ENCODE peak calls at places on chromosome 21, in six cellular contexts. One of them, this sample, is unnamed.

GRCh38 chr21:38263493-38263892 is 6.7 kb downstream of the KCNJ15 start:
- DNase-seq in colonic mucosa: no peak
- DNase-seq in activated T-cell treated with anti-CD3 and anti-CD28 coated beads, Interleukin-2, amount 50 U/mL, for 72 hours: no peak
- DNase-seq in stimulated activated CD4-positive, alpha-beta T cell treated with anti-CD3 and anti-CD28 coated beads, Interleukin-15, amount 100 ng/mL, for 24 hours: no peak
- DNase-seq in AML-193: no peak
- DNase-seq in C1 segment of cervical spinal cord: no peak
- DNase-seq in this sample: no peak

GRCh38 chr21:41438425-41439113 is 12.5 kb downstream of the MX1 start:
- DNase-seq in AML-193: no peak
- DNase-seq in C1 segment of cervical spinal cord: no peak
- DNase-seq in stimulated activated CD4-positive, alpha-beta T cell treated with anti-CD3 and anti-CD28 coated beads, Interleukin-15, amount 100 ng/mL, for 24 hours: no peak
- DNase-seq in colonic mucosa: no peak
- DNase-seq in activated T-cell treated with anti-CD3 and anti-CD28 coated beads, Interleukin-2, amount 50 U/mL, for 72 hours: no peak
- DNase-seq in this sample: no peak

GRCh38 chr21:42561742-42562141 is 48.1 kb downstream of the SLC37A1 start:
- DNase-seq in AML-193: no peak
- DNase-seq in activated T-cell treated with anti-CD3 and anti-CD28 coated beads, Interleukin-2, amount 50 U/mL, for 72 hours: no peak
- DNase-seq in C1 segment of cervical spinal cord: no peak
- DNase-seq in stimulated activated CD4-positive, alpha-beta T cell treated with anti-CD3 and anti-CD28 coated beads, Interleukin-15, amount 100 ng/mL, for 24 hours: no peak
- DNase-seq in colonic mucosa: peak
- DNase-seq in this sample: no peak

GRCh38 chr21:40160911-40161310 is 293.7 kb downstream of the PCP4 start:
- DNase-seq in colonic mucosa: no peak
- DNase-seq in AML-193: no peak
- DNase-seq in C1 segment of cervical spinal cord: no peak
- DNase-seq in stimulated activated CD4-positive, alpha-beta T cell treated with anti-CD3 and anti-CD28 coated beads, Interleukin-15, amount 100 ng/mL, for 24 hours: no peak
- DNase-seq in activated T-cell treated with anti-CD3 and anti-CD28 coated beads, Interleukin-2, amount 50 U/mL, for 72 hours: no peak
- DNase-seq in this sample: no peak

GRCh38 chr21:34762761-34763160 is 94.0 kb downstream of the CLIC6 start:
- DNase-seq in stimulated activated CD4-positive, alpha-beta T cell treated with anti-CD3 and anti-CD28 coated beads, Interleukin-15, amount 100 ng/mL, for 24 hours: no peak
- DNase-seq in colonic mucosa: no peak
- DNase-seq in activated T-cell treated with anti-CD3 and anti-CD28 coated beads, Interleukin-2, amount 50 U/mL, for 72 hours: no peak
- DNase-seq in C1 segment of cervical spinal cord: no peak
- DNase-seq in AML-193: no peak
- DNase-seq in this sample: no peak

GRCh38 chr21:38774152-38774551 is 31.6 kb upstream of the ETS2 start:
- DNase-seq in activated T-cell treated with anti-CD3 and anti-CD28 coated beads, Interleukin-2, amount 50 U/mL, for 72 hours: no peak
- DNase-seq in stimulated activated CD4-positive, alpha-beta T cell treated with anti-CD3 and anti-CD28 coated beads, Interleukin-15, amount 100 ng/mL, for 24 hours: no peak
- DNase-seq in colonic mucosa: no peak
- DNase-seq in AML-193: no peak
- DNase-seq in C1 segment of cervical spinal cord: no peak
- DNase-seq in this sample: no peak

GRCh38 chr21:33801424-33802405 is 113.9 kb downstream of the ATP5PO start:
- DNase-seq in C1 segment of cervical spinal cord: no peak
- DNase-seq in activated T-cell treated with anti-CD3 and anti-CD28 coated beads, Interleukin-2, amount 50 U/mL, for 72 hours: peak
- DNase-seq in colonic mucosa: no peak
- DNase-seq in AML-193: no peak
- DNase-seq in stimulated activated CD4-positive, alpha-beta T cell treated with anti-CD3 and anti-CD28 coated beads, Interleukin-15, amount 100 ng/mL, for 24 hours: no peak
- DNase-seq in this sample: no peak

GRCh38 chr21:25984538-25984937 is 186.0 kb downstream of the APP start:
- DNase-seq in stimulated activated CD4-positive, alpha-beta T cell treated with anti-CD3 and anti-CD28 coated beads, Interleukin-15, amount 100 ng/mL, for 24 hours: no peak
- DNase-seq in AML-193: no peak
- DNase-seq in C1 segment of cervical spinal cord: no peak
- DNase-seq in colonic mucosa: no peak
- DNase-seq in activated T-cell treated with anti-CD3 and anti-CD28 coated beads, Interleukin-2, amount 50 U/mL, for 72 hours: no peak
- DNase-seq in this sample: no peak

GRCh38 chr21:25985990-25986389 is 184.6 kb downstream of the APP start:
- DNase-seq in stimulated activated CD4-positive, alpha-beta T cell treated with anti-CD3 and anti-CD28 coated beads, Interleukin-15, amount 100 ng/mL, for 24 hours: no peak
- DNase-seq in activated T-cell treated with anti-CD3 and anti-CD28 coated beads, Interleukin-2, amount 50 U/mL, for 72 hours: no peak
- DNase-seq in AML-193: no peak
- DNase-seq in colonic mucosa: no peak
- DNase-seq in C1 segment of cervical spinal cord: no peak
- DNase-seq in this sample: no peak

GRCh38 chr21:30249936-30250335 is 32.8 kb downstream of the KRTAP24-1 start:
- DNase-seq in AML-193: no peak
- DNase-seq in activated T-cell treated with anti-CD3 and anti-CD28 coated beads, Interleukin-2, amount 50 U/mL, for 72 hours: no peak
- DNase-seq in colonic mucosa: no peak
- DNase-seq in stimulated activated CD4-positive, alpha-beta T cell treated with anti-CD3 and anti-CD28 coated beads, Interleukin-15, amount 100 ng/mL, for 24 hours: no peak
- DNase-seq in C1 segment of cervical spinal cord: no peak
- DNase-seq in this sample: peak

GRCh38 chr21:26123012-26123411 is 47.6 kb downstream of the APP start:
- DNase-seq in activated T-cell treated with anti-CD3 and anti-CD28 coated beads, Interleukin-2, amount 50 U/mL, for 72 hours: no peak
- DNase-seq in colonic mucosa: no peak
- DNase-seq in AML-193: no peak
- DNase-seq in C1 segment of cervical spinal cord: no peak
- DNase-seq in stimulated activated CD4-positive, alpha-beta T cell treated with anti-CD3 and anti-CD28 coated beads, Interleukin-15, amount 100 ng/mL, for 24 hours: no peak
- DNase-seq in this sample: no peak

GRCh38 chr21:15221799-15222386 is 157.1 kb upstream of the NRIP1 start:
- DNase-seq in stimulated activated CD4-positive, alpha-beta T cell treated with anti-CD3 and anti-CD28 coated beads, Interleukin-15, amount 100 ng/mL, for 24 hours: peak
- DNase-seq in colonic mucosa: no peak
- DNase-seq in AML-193: peak
- DNase-seq in C1 segment of cervical spinal cord: no peak
- DNase-seq in activated T-cell treated with anti-CD3 and anti-CD28 coated beads, Interleukin-2, amount 50 U/mL, for 72 hours: no peak
- DNase-seq in this sample: peak

GRCh38 chr21:34915364-34915834 is 133.7 kb downstream of the RUNX1 start:
- DNase-seq in activated T-cell treated with anti-CD3 and anti-CD28 coated beads, Interleukin-2, amount 50 U/mL, for 72 hours: no peak
- DNase-seq in colonic mucosa: no peak
- DNase-seq in stimulated activated CD4-positive, alpha-beta T cell treated with anti-CD3 and anti-CD28 coated beads, Interleukin-15, amount 100 ng/mL, for 24 hours: no peak
- DNase-seq in C1 segment of cervical spinal cord: no peak
- DNase-seq in AML-193: no peak
- DNase-seq in this sample: peak

GRCh38 chr21:44911066-44911383 is 9.7 kb downstream of the ITGB2 start:
- DNase-seq in stimulated activated CD4-positive, alpha-beta T cell treated with anti-CD3 and anti-CD28 coated beads, Interleukin-15, amount 100 ng/mL, for 24 hours: no peak
- DNase-seq in activated T-cell treated with anti-CD3 and anti-CD28 coated beads, Interleukin-2, amount 50 U/mL, for 72 hours: no peak
- DNase-seq in C1 segment of cervical spinal cord: no peak
- DNase-seq in AML-193: no peak
- DNase-seq in colonic mucosa: no peak
- DNase-seq in this sample: no peak

GRCh38 chr21:42062543-42063022 is 8.5 kb upstream of the UMODL1 start:
- DNase-seq in stimulated activated CD4-positive, alpha-beta T cell treated with anti-CD3 and anti-CD28 coated beads, Interleukin-15, amount 100 ng/mL, for 24 hours: peak
- DNase-seq in AML-193: peak
- DNase-seq in colonic mucosa: peak
- DNase-seq in activated T-cell treated with anti-CD3 and anti-CD28 coated beads, Interleukin-2, amount 50 U/mL, for 72 hours: peak
- DNase-seq in C1 segment of cervical spinal cord: no peak
- DNase-seq in this sample: no peak

GRCh38 chr21:37862536-37862935 is 53.7 kb downstream of the KCNJ6 start:
- DNase-seq in AML-193: no peak
- DNase-seq in C1 segment of cervical spinal cord: no peak
- DNase-seq in colonic mucosa: no peak
- DNase-seq in activated T-cell treated with anti-CD3 and anti-CD28 coated beads, Interleukin-2, amount 50 U/mL, for 72 hours: no peak
- DNase-seq in stimulated activated CD4-positive, alpha-beta T cell treated with anti-CD3 and anti-CD28 coated beads, Interleukin-15, amount 100 ng/mL, for 24 hours: no peak
- DNase-seq in this sample: no peak

GRCh38 chr21:20741445-20741844 is 256.8 kb upstream of the NCAM2 start:
- DNase-seq in activated T-cell treated with anti-CD3 and anti-CD28 coated beads, Interleukin-2, amount 50 U/mL, for 72 hours: no peak
- DNase-seq in colonic mucosa: no peak
- DNase-seq in AML-193: no peak
- DNase-seq in stimulated activated CD4-positive, alpha-beta T cell treated with anti-CD3 and anti-CD28 coated beads, Interleukin-15, amount 100 ng/mL, for 24 hours: no peak
- DNase-seq in C1 segment of cervical spinal cord: no peak
- DNase-seq in this sample: no peak

GRCh38 chr21:38147391-38147790 is 109.4 kb upstream of the KCNJ15 start:
- DNase-seq in C1 segment of cervical spinal cord: no peak
- DNase-seq in stimulated activated CD4-positive, alpha-beta T cell treated with anti-CD3 and anti-CD28 coated beads, Interleukin-15, amount 100 ng/mL, for 24 hours: no peak
- DNase-seq in activated T-cell treated with anti-CD3 and anti-CD28 coated beads, Interleukin-2, amount 50 U/mL, for 72 hours: no peak
- DNase-seq in AML-193: no peak
- DNase-seq in colonic mucosa: no peak
- DNase-seq in this sample: no peak

GRCh38 chr21:42570841-42571387 is 57.3 kb downstream of the SLC37A1 start:
- DNase-seq in activated T-cell treated with anti-CD3 and anti-CD28 coated beads, Interleukin-2, amount 50 U/mL, for 72 hours: no peak
- DNase-seq in C1 segment of cervical spinal cord: peak
- DNase-seq in colonic mucosa: peak
- DNase-seq in stimulated activated CD4-positive, alpha-beta T cell treated with anti-CD3 and anti-CD28 coated beads, Interleukin-15, amount 100 ng/mL, for 24 hours: no peak
- DNase-seq in AML-193: no peak
- DNase-seq in this sample: no peak

GRCh38 chr21:43362306-43362927 is 64.5 kb downstream of the SIK1 start:
- DNase-seq in colonic mucosa: peak
- DNase-seq in activated T-cell treated with anti-CD3 and anti-CD28 coated beads, Interleukin-2, amount 50 U/mL, for 72 hours: peak
- DNase-seq in C1 segment of cervical spinal cord: peak
- DNase-seq in stimulated activated CD4-positive, alpha-beta T cell treated with anti-CD3 and anti-CD28 coated beads, Interleukin-15, amount 100 ng/mL, for 24 hours: peak
- DNase-seq in AML-193: no peak
- DNase-seq in this sample: no peak

GRCh38 chr21:36347278-36347961 is 27.4 kb downstream of the MORC3 start:
- DNase-seq in stimulated activated CD4-positive, alpha-beta T cell treated with anti-CD3 and anti-CD28 coated beads, Interleukin-15, amount 100 ng/mL, for 24 hours: no peak
- DNase-seq in AML-193: no peak
- DNase-seq in colonic mucosa: no peak
- DNase-seq in activated T-cell treated with anti-CD3 and anti-CD28 coated beads, Interleukin-2, amount 50 U/mL, for 72 hours: no peak
- DNase-seq in C1 segment of cervical spinal cord: no peak
- DNase-seq in this sample: no peak

GRCh38 chr21:26528882-26529281 is 44.2 kb downstream of the CYYR1 start:
- DNase-seq in colonic mucosa: no peak
- DNase-seq in stimulated activated CD4-positive, alpha-beta T cell treated with anti-CD3 and anti-CD28 coated beads, Interleukin-15, amount 100 ng/mL, for 24 hours: no peak
- DNase-seq in C1 segment of cervical spinal cord: no peak
- DNase-seq in activated T-cell treated with anti-CD3 and anti-CD28 coated beads, Interleukin-2, amount 50 U/mL, for 72 hours: no peak
- DNase-seq in AML-193: no peak
- DNase-seq in this sample: no peak

GRCh38 chr21:44390886-44391285 is 37.5 kb downstream of the TRPM2 start:
- DNase-seq in stimulated activated CD4-positive, alpha-beta T cell treated with anti-CD3 and anti-CD28 coated beads, Interleukin-15, amount 100 ng/mL, for 24 hours: no peak
- DNase-seq in colonic mucosa: no peak
- DNase-seq in AML-193: no peak
- DNase-seq in C1 segment of cervical spinal cord: no peak
- DNase-seq in activated T-cell treated with anti-CD3 and anti-CD28 coated beads, Interleukin-2, amount 50 U/mL, for 72 hours: no peak
- DNase-seq in this sample: no peak

GRCh38 chr21:45364464-45365185 is 40.3 kb upstream of the COL18A1 start:
- DNase-seq in stimulated activated CD4-positive, alpha-beta T cell treated with anti-CD3 and anti-CD28 coated beads, Interleukin-15, amount 100 ng/mL, for 24 hours: no peak
- DNase-seq in colonic mucosa: no peak
- DNase-seq in C1 segment of cervical spinal cord: no peak
- DNase-seq in AML-193: no peak
- DNase-seq in activated T-cell treated with anti-CD3 and anti-CD28 coated beads, Interleukin-2, amount 50 U/mL, for 72 hours: no peak
- DNase-seq in this sample: peak

GRCh38 chr21:45306832-45307571 is 19.3 kb upstream of the POFUT2 start:
- DNase-seq in colonic mucosa: peak
- DNase-seq in activated T-cell treated with anti-CD3 and anti-CD28 coated beads, Interleukin-2, amount 50 U/mL, for 72 hours: no peak
- DNase-seq in AML-193: no peak
- DNase-seq in stimulated activated CD4-positive, alpha-beta T cell treated with anti-CD3 and anti-CD28 coated beads, Interleukin-15, amount 100 ng/mL, for 24 hours: no peak
- DNase-seq in C1 segment of cervical spinal cord: peak
- DNase-seq in this sample: peak

GRCh38 chr21:31913191-31913608 is 40.4 kb downstream of the HUNK start:
- DNase-seq in AML-193: no peak
- DNase-seq in C1 segment of cervical spinal cord: no peak
- DNase-seq in activated T-cell treated with anti-CD3 and anti-CD28 coated beads, Interleukin-2, amount 50 U/mL, for 72 hours: no peak
- DNase-seq in colonic mucosa: no peak
- DNase-seq in stimulated activated CD4-positive, alpha-beta T cell treated with anti-CD3 and anti-CD28 coated beads, Interleukin-15, amount 100 ng/mL, for 24 hours: no peak
- DNase-seq in this sample: no peak

GRCh38 chr21:38950388-38951094 is 144.8 kb downstream of the ETS2 start:
- DNase-seq in C1 segment of cervical spinal cord: no peak
- DNase-seq in stimulated activated CD4-positive, alpha-beta T cell treated with anti-CD3 and anti-CD28 coated beads, Interleukin-15, amount 100 ng/mL, for 24 hours: no peak
- DNase-seq in activated T-cell treated with anti-CD3 and anti-CD28 coated beads, Interleukin-2, amount 50 U/mL, for 72 hours: no peak
- DNase-seq in AML-193: peak
- DNase-seq in colonic mucosa: peak
- DNase-seq in this sample: no peak

GRCh38 chr21:42132183-42132582 is 61.1 kb downstream of the UMODL1 start:
- DNase-seq in AML-193: no peak
- DNase-seq in colonic mucosa: no peak
- DNase-seq in C1 segment of cervical spinal cord: no peak
- DNase-seq in stimulated activated CD4-positive, alpha-beta T cell treated with anti-CD3 and anti-CD28 coated beads, Interleukin-15, amount 100 ng/mL, for 24 hours: no peak
- DNase-seq in activated T-cell treated with anti-CD3 and anti-CD28 coated beads, Interleukin-2, amount 50 U/mL, for 72 hours: no peak
- DNase-seq in this sample: no peak

GRCh38 chr21:43923391-43923790 is 58.4 kb downstream of the AGPAT3 start:
- DNase-seq in activated T-cell treated with anti-CD3 and anti-CD28 coated beads, Interleukin-2, amount 50 U/mL, for 72 hours: no peak
- DNase-seq in C1 segment of cervical spinal cord: peak
- DNase-seq in colonic mucosa: no peak
- DNase-seq in AML-193: no peak
- DNase-seq in stimulated activated CD4-positive, alpha-beta T cell treated with anti-CD3 and anti-CD28 coated beads, Interleukin-15, amount 100 ng/mL, for 24 hours: no peak
- DNase-seq in this sample: no peak

GRCh38 chr21:33813832-33814231 is 101.8 kb downstream of the ATP5PO start:
- DNase-seq in activated T-cell treated with anti-CD3 and anti-CD28 coated beads, Interleukin-2, amount 50 U/mL, for 72 hours: no peak
- DNase-seq in colonic mucosa: no peak
- DNase-seq in stimulated activated CD4-positive, alpha-beta T cell treated with anti-CD3 and anti-CD28 coated beads, Interleukin-15, amount 100 ng/mL, for 24 hours: no peak
- DNase-seq in C1 segment of cervical spinal cord: no peak
- DNase-seq in AML-193: no peak
- DNase-seq in this sample: no peak

GRCh38 chr21:45161039-45161945 is 86.9 kb downstream of the ADARB1 start:
- DNase-seq in C1 segment of cervical spinal cord: no peak
- DNase-seq in activated T-cell treated with anti-CD3 and anti-CD28 coated beads, Interleukin-2, amount 50 U/mL, for 72 hours: no peak
- DNase-seq in colonic mucosa: peak
- DNase-seq in stimulated activated CD4-positive, alpha-beta T cell treated with anti-CD3 and anti-CD28 coated beads, Interleukin-15, amount 100 ng/mL, for 24 hours: no peak
- DNase-seq in AML-193: no peak
- DNase-seq in this sample: no peak

GRCh38 chr21:22670148-22670547 is 1671.9 kb downstream of the NCAM2 start:
- DNase-seq in C1 segment of cervical spinal cord: no peak
- DNase-seq in activated T-cell treated with anti-CD3 and anti-CD28 coated beads, Interleukin-2, amount 50 U/mL, for 72 hours: no peak
- DNase-seq in colonic mucosa: no peak
- DNase-seq in stimulated activated CD4-positive, alpha-beta T cell treated with anti-CD3 and anti-CD28 coated beads, Interleukin-15, amount 100 ng/mL, for 24 hours: no peak
- DNase-seq in AML-193: no peak
- DNase-seq in this sample: no peak

GRCh38 chr21:28539623-28539988 is 453.1 kb downstream of the LTN1 start:
- DNase-seq in C1 segment of cervical spinal cord: no peak
- DNase-seq in colonic mucosa: no peak
- DNase-seq in AML-193: no peak
- DNase-seq in stimulated activated CD4-positive, alpha-beta T cell treated with anti-CD3 and anti-CD28 coated beads, Interleukin-15, amount 100 ng/mL, for 24 hours: no peak
- DNase-seq in activated T-cell treated with anti-CD3 and anti-CD28 coated beads, Interleukin-2, amount 50 U/mL, for 72 hours: no peak
- DNase-seq in this sample: no peak

GRCh38 chr21:44065428-44065827 is 41.8 kb upstream of the PWP2 start:
- DNase-seq in activated T-cell treated with anti-CD3 and anti-CD28 coated beads, Interleukin-2, amount 50 U/mL, for 72 hours: peak
- DNase-seq in C1 segment of cervical spinal cord: no peak
- DNase-seq in stimulated activated CD4-positive, alpha-beta T cell treated with anti-CD3 and anti-CD28 coated beads, Interleukin-15, amount 100 ng/mL, for 24 hours: peak
- DNase-seq in AML-193: peak
- DNase-seq in colonic mucosa: no peak
- DNase-seq in this sample: no peak

GRCh38 chr21:46171996-46172862 is 12.0 kb downstream of the SPATC1L start:
- DNase-seq in stimulated activated CD4-positive, alpha-beta T cell treated with anti-CD3 and anti-CD28 coated beads, Interleukin-15, amount 100 ng/mL, for 24 hours: no peak
- DNase-seq in AML-193: no peak
- DNase-seq in colonic mucosa: peak
- DNase-seq in activated T-cell treated with anti-CD3 and anti-CD28 coated beads, Interleukin-2, amount 50 U/mL, for 72 hours: no peak
- DNase-seq in C1 segment of cervical spinal cord: no peak
- DNase-seq in this sample: no peak

GRCh38 chr21:31354604-31355443 is 10.8 kb upstream of the TIAM1 start:
- DNase-seq in colonic mucosa: no peak
- DNase-seq in AML-193: no peak
- DNase-seq in stimulated activated CD4-positive, alpha-beta T cell treated with anti-CD3 and anti-CD28 coated beads, Interleukin-15, amount 100 ng/mL, for 24 hours: peak
- DNase-seq in activated T-cell treated with anti-CD3 and anti-CD28 coated beads, Interleukin-2, amount 50 U/mL, for 72 hours: peak
- DNase-seq in C1 segment of cervical spinal cord: no peak
- DNase-seq in this sample: no peak